ENCODE peak calls at places on chromosomes 5 and 9, in eight cellular contexts. One of them, this sample, is unnamed.

GRCh38 chr9:113919422-113919821 is 43.3 kb downstream of the ZNF618 start:
- DNase-seq in A549: no peak
- DNase-seq in T-helper 1 cell: no peak
- DNase-seq in foreskin fibroblast: no peak
- DNase-seq in stimulated activated CD4-positive, alpha-beta T cell treated with anti-CD3 and anti-CD28 coated beads, Interleukin-1b, Interleukin-23, amount 100 ng/mL, for 24 hours: no peak
- DNase-seq in GM23248: no peak
- DNase-seq in activated naive CD4-positive, alpha-beta T cell treated with Interleukin-2 at 50 U/mL for 16 hours: no peak
- DNase-seq in A172: no peak
- DNase-seq in this sample: no peak

GRCh38 chr9:107000218-107000617 is 137.3 kb downstream of the ZNF462 start:
- DNase-seq in A549: no peak
- DNase-seq in T-helper 1 cell: no peak
- DNase-seq in foreskin fibroblast: no peak
- DNase-seq in stimulated activated CD4-positive, alpha-beta T cell treated with anti-CD3 and anti-CD28 coated beads, Interleukin-1b, Interleukin-23, amount 100 ng/mL, for 24 hours: no peak
- DNase-seq in GM23248: no peak
- DNase-seq in activated naive CD4-positive, alpha-beta T cell treated with Interleukin-2 at 50 U/mL for 16 hours: no peak
- DNase-seq in A172: no peak
- DNase-seq in this sample: no peak

GRCh38 chr5:139226131-139226530 is 28.0 kb upstream of the SIL1 start:
- DNase-seq in A549: no peak
- DNase-seq in T-helper 1 cell: no peak
- DNase-seq in foreskin fibroblast: no peak
- DNase-seq in stimulated activated CD4-positive, alpha-beta T cell treated with anti-CD3 and anti-CD28 coated beads, Interleukin-1b, Interleukin-23, amount 100 ng/mL, for 24 hours: no peak
- DNase-seq in GM23248: no peak
- DNase-seq in activated naive CD4-positive, alpha-beta T cell treated with Interleukin-2 at 50 U/mL for 16 hours: no peak
- DNase-seq in A172: no peak
- DNase-seq in this sample: no peak

GRCh38 chr5:77333451-77334123 is 123.1 kb downstream of the PDE8B start:
- DNase-seq in A549: no peak
- DNase-seq in T-helper 1 cell: no peak
- DNase-seq in foreskin fibroblast: no peak
- DNase-seq in stimulated activated CD4-positive, alpha-beta T cell treated with anti-CD3 and anti-CD28 coated beads, Interleukin-1b, Interleukin-23, amount 100 ng/mL, for 24 hours: no peak
- DNase-seq in GM23248: no peak
- DNase-seq in activated naive CD4-positive, alpha-beta T cell treated with Interleukin-2 at 50 U/mL for 16 hours: no peak
- DNase-seq in A172: no peak
- DNase-seq in this sample: no peak

GRCh38 chr9:121156263-121156731 is 45.4 kb downstream of the RAB14 start:
- DNase-seq in A549: no peak
- DNase-seq in T-helper 1 cell: no peak
- DNase-seq in foreskin fibroblast: peak
- DNase-seq in stimulated activated CD4-positive, alpha-beta T cell treated with anti-CD3 and anti-CD28 coated beads, Interleukin-1b, Interleukin-23, amount 100 ng/mL, for 24 hours: no peak
- DNase-seq in GM23248: peak
- DNase-seq in activated naive CD4-positive, alpha-beta T cell treated with Interleukin-2 at 50 U/mL for 16 hours: no peak
- DNase-seq in A172: peak
- DNase-seq in this sample: peak

GRCh38 chr5:64458948-64459347 is 46.9 kb upstream of the RGS7BP start:
- DNase-seq in A549: no peak
- DNase-seq in T-helper 1 cell: no peak
- DNase-seq in foreskin fibroblast: no peak
- DNase-seq in stimulated activated CD4-positive, alpha-beta T cell treated with anti-CD3 and anti-CD28 coated beads, Interleukin-1b, Interleukin-23, amount 100 ng/mL, for 24 hours: no peak
- DNase-seq in GM23248: no peak
- DNase-seq in activated naive CD4-positive, alpha-beta T cell treated with Interleukin-2 at 50 U/mL for 16 hours: no peak
- DNase-seq in A172: no peak
- DNase-seq in this sample: no peak

GRCh38 chr9:80177949-80178480 is 606.2 kb downstream of the TLE4 start:
- DNase-seq in A549: no peak
- DNase-seq in T-helper 1 cell: no peak
- DNase-seq in foreskin fibroblast: no peak
- DNase-seq in stimulated activated CD4-positive, alpha-beta T cell treated with anti-CD3 and anti-CD28 coated beads, Interleukin-1b, Interleukin-23, amount 100 ng/mL, for 24 hours: no peak
- DNase-seq in GM23248: no peak
- DNase-seq in activated naive CD4-positive, alpha-beta T cell treated with Interleukin-2 at 50 U/mL for 16 hours: no peak
- DNase-seq in A172: no peak
- DNase-seq in this sample: peak

GRCh38 chr9:111890254-111890791 is 6.3 kb upstream of the UGCG start:
- DNase-seq in A549: no peak
- DNase-seq in T-helper 1 cell: no peak
- DNase-seq in foreskin fibroblast: no peak
- DNase-seq in stimulated activated CD4-positive, alpha-beta T cell treated with anti-CD3 and anti-CD28 coated beads, Interleukin-1b, Interleukin-23, amount 100 ng/mL, for 24 hours: no peak
- DNase-seq in GM23248: no peak
- DNase-seq in activated naive CD4-positive, alpha-beta T cell treated with Interleukin-2 at 50 U/mL for 16 hours: no peak
- DNase-seq in A172: no peak
- DNase-seq in this sample: no peak

GRCh38 chr5:88660947-88661869 is 221.8 kb downstream of the MEF2C start:
- DNase-seq in A549: peak
- DNase-seq in T-helper 1 cell: no peak
- DNase-seq in foreskin fibroblast: peak
- DNase-seq in stimulated activated CD4-positive, alpha-beta T cell treated with anti-CD3 and anti-CD28 coated beads, Interleukin-1b, Interleukin-23, amount 100 ng/mL, for 24 hours: no peak
- DNase-seq in GM23248: peak
- DNase-seq in activated naive CD4-positive, alpha-beta T cell treated with Interleukin-2 at 50 U/mL for 16 hours: no peak
- DNase-seq in A172: peak
- DNase-seq in this sample: peak

GRCh38 chr5:2052687-2053086 is 170.0 kb upstream of the IRX4 start:
- DNase-seq in A549: no peak
- DNase-seq in T-helper 1 cell: no peak
- DNase-seq in foreskin fibroblast: no peak
- DNase-seq in stimulated activated CD4-positive, alpha-beta T cell treated with anti-CD3 and anti-CD28 coated beads, Interleukin-1b, Interleukin-23, amount 100 ng/mL, for 24 hours: no peak
- DNase-seq in GM23248: no peak
- DNase-seq in activated naive CD4-positive, alpha-beta T cell treated with Interleukin-2 at 50 U/mL for 16 hours: no peak
- DNase-seq in A172: no peak
- DNase-seq in this sample: no peak

GRCh38 chr9:8835291-8835690 is 1035.7 kb upstream of the DMAC1 start:
- DNase-seq in A549: no peak
- DNase-seq in T-helper 1 cell: no peak
- DNase-seq in foreskin fibroblast: no peak
- DNase-seq in stimulated activated CD4-positive, alpha-beta T cell treated with anti-CD3 and anti-CD28 coated beads, Interleukin-1b, Interleukin-23, amount 100 ng/mL, for 24 hours: no peak
- DNase-seq in GM23248: no peak
- DNase-seq in activated naive CD4-positive, alpha-beta T cell treated with Interleukin-2 at 50 U/mL for 16 hours: no peak
- DNase-seq in A172: no peak
- DNase-seq in this sample: no peak

GRCh38 chr5:134511796-134512660 is 13.4 kb upstream of the JADE2 start:
- DNase-seq in A549: no peak
- DNase-seq in T-helper 1 cell: no peak
- DNase-seq in foreskin fibroblast: peak
- DNase-seq in stimulated activated CD4-positive, alpha-beta T cell treated with anti-CD3 and anti-CD28 coated beads, Interleukin-1b, Interleukin-23, amount 100 ng/mL, for 24 hours: no peak
- DNase-seq in GM23248: peak
- DNase-seq in activated naive CD4-positive, alpha-beta T cell treated with Interleukin-2 at 50 U/mL for 16 hours: no peak
- DNase-seq in A172: peak
- DNase-seq in this sample: peak

GRCh38 chr9:123375725-123376132 is 19.7 kb downstream of the CRB2 start:
- DNase-seq in A549: no peak
- DNase-seq in T-helper 1 cell: no peak
- DNase-seq in foreskin fibroblast: no peak
- DNase-seq in stimulated activated CD4-positive, alpha-beta T cell treated with anti-CD3 and anti-CD28 coated beads, Interleukin-1b, Interleukin-23, amount 100 ng/mL, for 24 hours: no peak
- DNase-seq in GM23248: peak
- DNase-seq in activated naive CD4-positive, alpha-beta T cell treated with Interleukin-2 at 50 U/mL for 16 hours: no peak
- DNase-seq in A172: peak
- DNase-seq in this sample: peak

GRCh38 chr9:22622823-22623222 is 176.2 kb downstream of the DMRTA1 start:
- DNase-seq in A549: no peak
- DNase-seq in T-helper 1 cell: no peak
- DNase-seq in foreskin fibroblast: no peak
- DNase-seq in stimulated activated CD4-positive, alpha-beta T cell treated with anti-CD3 and anti-CD28 coated beads, Interleukin-1b, Interleukin-23, amount 100 ng/mL, for 24 hours: no peak
- DNase-seq in GM23248: no peak
- DNase-seq in activated naive CD4-positive, alpha-beta T cell treated with Interleukin-2 at 50 U/mL for 16 hours: no peak
- DNase-seq in A172: no peak
- DNase-seq in this sample: no peak

GRCh38 chr9:6788175-6789016 is 30.6 kb downstream of the KDM4C start:
- DNase-seq in A549: peak
- DNase-seq in T-helper 1 cell: no peak
- DNase-seq in foreskin fibroblast: peak
- DNase-seq in stimulated activated CD4-positive, alpha-beta T cell treated with anti-CD3 and anti-CD28 coated beads, Interleukin-1b, Interleukin-23, amount 100 ng/mL, for 24 hours: no peak
- DNase-seq in GM23248: peak
- DNase-seq in activated naive CD4-positive, alpha-beta T cell treated with Interleukin-2 at 50 U/mL for 16 hours: no peak
- DNase-seq in A172: peak
- DNase-seq in this sample: peak

GRCh38 chr5:44660251-44660650 is 148.5 kb upstream of the MRPS30 start:
- DNase-seq in A549: no peak
- DNase-seq in T-helper 1 cell: no peak
- DNase-seq in foreskin fibroblast: no peak
- DNase-seq in stimulated activated CD4-positive, alpha-beta T cell treated with anti-CD3 and anti-CD28 coated beads, Interleukin-1b, Interleukin-23, amount 100 ng/mL, for 24 hours: no peak
- DNase-seq in GM23248: peak
- DNase-seq in activated naive CD4-positive, alpha-beta T cell treated with Interleukin-2 at 50 U/mL for 16 hours: no peak
- DNase-seq in A172: no peak
- DNase-seq in this sample: no peak

GRCh38 chr5:127320032-127320945 is 29.7 kb downstream of the MEGF10 start:
- DNase-seq in A549: no peak
- DNase-seq in T-helper 1 cell: no peak
- DNase-seq in foreskin fibroblast: peak
- DNase-seq in stimulated activated CD4-positive, alpha-beta T cell treated with anti-CD3 and anti-CD28 coated beads, Interleukin-1b, Interleukin-23, amount 100 ng/mL, for 24 hours: no peak
- DNase-seq in GM23248: peak
- DNase-seq in activated naive CD4-positive, alpha-beta T cell treated with Interleukin-2 at 50 U/mL for 16 hours: no peak
- DNase-seq in A172: peak
- DNase-seq in this sample: peak

GRCh38 chr5:143153332-143154119 is 250.0 kb downstream of the NR3C1 start:
- DNase-seq in A549: no peak
- DNase-seq in T-helper 1 cell: no peak
- DNase-seq in foreskin fibroblast: peak
- DNase-seq in stimulated activated CD4-positive, alpha-beta T cell treated with anti-CD3 and anti-CD28 coated beads, Interleukin-1b, Interleukin-23, amount 100 ng/mL, for 24 hours: no peak
- DNase-seq in GM23248: peak
- DNase-seq in activated naive CD4-positive, alpha-beta T cell treated with Interleukin-2 at 50 U/mL for 16 hours: no peak
- DNase-seq in A172: no peak
- DNase-seq in this sample: peak

GRCh38 chr9:131516274-131516565 is 13.5 kb downstream of the POMT1 start:
- DNase-seq in A549: no peak
- DNase-seq in T-helper 1 cell: no peak
- DNase-seq in foreskin fibroblast: no peak
- DNase-seq in stimulated activated CD4-positive, alpha-beta T cell treated with anti-CD3 and anti-CD28 coated beads, Interleukin-1b, Interleukin-23, amount 100 ng/mL, for 24 hours: no peak
- DNase-seq in GM23248: no peak
- DNase-seq in activated naive CD4-positive, alpha-beta T cell treated with Interleukin-2 at 50 U/mL for 16 hours: no peak
- DNase-seq in A172: no peak
- DNase-seq in this sample: no peak

GRCh38 chr5:117242028-117242427 is 667.4 kb upstream of the SEMA6A start:
- DNase-seq in A549: no peak
- DNase-seq in T-helper 1 cell: no peak
- DNase-seq in foreskin fibroblast: no peak
- DNase-seq in stimulated activated CD4-positive, alpha-beta T cell treated with anti-CD3 and anti-CD28 coated beads, Interleukin-1b, Interleukin-23, amount 100 ng/mL, for 24 hours: no peak
- DNase-seq in GM23248: no peak
- DNase-seq in activated naive CD4-positive, alpha-beta T cell treated with Interleukin-2 at 50 U/mL for 16 hours: no peak
- DNase-seq in A172: no peak
- DNase-seq in this sample: no peak

GRCh38 chr5:143536364-143536763 is 132.9 kb upstream of the NR3C1 start:
- DNase-seq in A549: peak
- DNase-seq in T-helper 1 cell: no peak
- DNase-seq in foreskin fibroblast: peak
- DNase-seq in stimulated activated CD4-positive, alpha-beta T cell treated with anti-CD3 and anti-CD28 coated beads, Interleukin-1b, Interleukin-23, amount 100 ng/mL, for 24 hours: no peak
- DNase-seq in GM23248: peak
- DNase-seq in activated naive CD4-positive, alpha-beta T cell treated with Interleukin-2 at 50 U/mL for 16 hours: no peak
- DNase-seq in A172: peak
- DNase-seq in this sample: peak

GRCh38 chr9:137353223-137354152 is 51.4 kb upstream of the NRARP start:
- DNase-seq in A549: no peak
- DNase-seq in T-helper 1 cell: no peak
- DNase-seq in foreskin fibroblast: no peak
- DNase-seq in stimulated activated CD4-positive, alpha-beta T cell treated with anti-CD3 and anti-CD28 coated beads, Interleukin-1b, Interleukin-23, amount 100 ng/mL, for 24 hours: no peak
- DNase-seq in GM23248: no peak
- DNase-seq in activated naive CD4-positive, alpha-beta T cell treated with Interleukin-2 at 50 U/mL for 16 hours: no peak
- DNase-seq in A172: no peak
- DNase-seq in this sample: no peak

GRCh38 chr9:81619353-81620008 is 69.9 kb downstream of the TLE1 start:
- DNase-seq in A549: no peak
- DNase-seq in T-helper 1 cell: no peak
- DNase-seq in foreskin fibroblast: peak
- DNase-seq in stimulated activated CD4-positive, alpha-beta T cell treated with anti-CD3 and anti-CD28 coated beads, Interleukin-1b, Interleukin-23, amount 100 ng/mL, for 24 hours: no peak
- DNase-seq in GM23248: peak
- DNase-seq in activated naive CD4-positive, alpha-beta T cell treated with Interleukin-2 at 50 U/mL for 16 hours: no peak
- DNase-seq in A172: peak
- DNase-seq in this sample: peak

GRCh38 chr5:36708996-36709395 is 102.6 kb downstream of the SLC1A3 start:
- DNase-seq in A549: no peak
- DNase-seq in T-helper 1 cell: no peak
- DNase-seq in foreskin fibroblast: no peak
- DNase-seq in stimulated activated CD4-positive, alpha-beta T cell treated with anti-CD3 and anti-CD28 coated beads, Interleukin-1b, Interleukin-23, amount 100 ng/mL, for 24 hours: no peak
- DNase-seq in GM23248: no peak
- DNase-seq in activated naive CD4-positive, alpha-beta T cell treated with Interleukin-2 at 50 U/mL for 16 hours: no peak
- DNase-seq in A172: no peak
- DNase-seq in this sample: no peak

GRCh38 chr9:14343948-14344547 is 30.1 kb upstream of the NFIB start:
- DNase-seq in A549: no peak
- DNase-seq in T-helper 1 cell: no peak
- DNase-seq in foreskin fibroblast: no peak
- DNase-seq in stimulated activated CD4-positive, alpha-beta T cell treated with anti-CD3 and anti-CD28 coated beads, Interleukin-1b, Interleukin-23, amount 100 ng/mL, for 24 hours: no peak
- DNase-seq in GM23248: no peak
- DNase-seq in activated naive CD4-positive, alpha-beta T cell treated with Interleukin-2 at 50 U/mL for 16 hours: no peak
- DNase-seq in A172: no peak
- DNase-seq in this sample: no peak

GRCh38 chr5:158013303-158013702 is 154.4 kb upstream of the CLINT1 start:
- DNase-seq in A549: no peak
- DNase-seq in T-helper 1 cell: no peak
- DNase-seq in foreskin fibroblast: no peak
- DNase-seq in stimulated activated CD4-positive, alpha-beta T cell treated with anti-CD3 and anti-CD28 coated beads, Interleukin-1b, Interleukin-23, amount 100 ng/mL, for 24 hours: no peak
- DNase-seq in GM23248: no peak
- DNase-seq in activated naive CD4-positive, alpha-beta T cell treated with Interleukin-2 at 50 U/mL for 16 hours: no peak
- DNase-seq in A172: no peak
- DNase-seq in this sample: no peak

GRCh38 chr9:135968601-135969000 is 7.4 kb upstream of the UBAC1 start:
- DNase-seq in A549: no peak
- DNase-seq in T-helper 1 cell: no peak
- DNase-seq in foreskin fibroblast: no peak
- DNase-seq in stimulated activated CD4-positive, alpha-beta T cell treated with anti-CD3 and anti-CD28 coated beads, Interleukin-1b, Interleukin-23, amount 100 ng/mL, for 24 hours: no peak
- DNase-seq in GM23248: no peak
- DNase-seq in activated naive CD4-positive, alpha-beta T cell treated with Interleukin-2 at 50 U/mL for 16 hours: no peak
- DNase-seq in A172: peak
- DNase-seq in this sample: no peak

GRCh38 chr9:128144239-128145181 is 4.7 kb upstream of the LCN2 start:
- DNase-seq in A549: no peak
- DNase-seq in T-helper 1 cell: no peak
- DNase-seq in foreskin fibroblast: no peak
- DNase-seq in stimulated activated CD4-positive, alpha-beta T cell treated with anti-CD3 and anti-CD28 coated beads, Interleukin-1b, Interleukin-23, amount 100 ng/mL, for 24 hours: no peak
- DNase-seq in GM23248: no peak
- DNase-seq in activated naive CD4-positive, alpha-beta T cell treated with Interleukin-2 at 50 U/mL for 16 hours: no peak
- DNase-seq in A172: no peak
- DNase-seq in this sample: no peak

GRCh38 chr5:167916261-167916660 is 375.2 kb upstream of the WWC1 start:
- DNase-seq in A549: no peak
- DNase-seq in T-helper 1 cell: no peak
- DNase-seq in foreskin fibroblast: no peak
- DNase-seq in stimulated activated CD4-positive, alpha-beta T cell treated with anti-CD3 and anti-CD28 coated beads, Interleukin-1b, Interleukin-23, amount 100 ng/mL, for 24 hours: no peak
- DNase-seq in GM23248: peak
- DNase-seq in activated naive CD4-positive, alpha-beta T cell treated with Interleukin-2 at 50 U/mL for 16 hours: no peak
- DNase-seq in A172: peak
- DNase-seq in this sample: no peak

GRCh38 chr9:130298663-130299279 is 33.2 kb downstream of the HMCN2 start:
- DNase-seq in A549: no peak
- DNase-seq in T-helper 1 cell: no peak
- DNase-seq in foreskin fibroblast: no peak
- DNase-seq in stimulated activated CD4-positive, alpha-beta T cell treated with anti-CD3 and anti-CD28 coated beads, Interleukin-1b, Interleukin-23, amount 100 ng/mL, for 24 hours: no peak
- DNase-seq in GM23248: peak
- DNase-seq in activated naive CD4-positive, alpha-beta T cell treated with Interleukin-2 at 50 U/mL for 16 hours: no peak
- DNase-seq in A172: no peak
- DNase-seq in this sample: no peak